ENCODE peak calls at places on chromosomes 12 and 14, in four cellular contexts. One of them, this sample, is unnamed.

GRCh38 chr14:92414685-92415084 is 91.7 kb downstream of the SLC24A4 start:
- DNase-seq in upper lobe of right lung: no peak
- DNase-seq in progenitor cell of endocrine pancreas: no peak
- DNase-seq in AG20443: no peak
- DNase-seq in this sample: no peak

GRCh38 chr12:56087220-56087619 is 7.3 kb downstream of the ERBB3 start:
- DNase-seq in AG20443: peak; percentile 56
- DNase-seq in progenitor cell of endocrine pancreas: no peak
- DNase-seq in upper lobe of right lung: peak; percentile 96
- DNase-seq in this sample: no peak

GRCh38 chr12:257521-258321 is 4.9 kb downstream of the SLC6A13 start:
- DNase-seq in upper lobe of right lung: no peak
- DNase-seq in progenitor cell of endocrine pancreas: no peak
- DNase-seq in AG20443: no peak
- DNase-seq in this sample: no peak

GRCh38 chr14:53509227-53509822 is 356.2 kb upstream of the DDHD1 start:
- DNase-seq in AG20443: peak; percentile 77
- DNase-seq in upper lobe of right lung: no peak
- DNase-seq in progenitor cell of endocrine pancreas: no peak
- DNase-seq in this sample: no peak

GRCh38 chr12:481422-481821 is 21.7 kb downstream of the B4GALNT3 start:
- DNase-seq in AG20443: peak; percentile 89
- DNase-seq in upper lobe of right lung: no peak
- DNase-seq in progenitor cell of endocrine pancreas: no peak
- DNase-seq in this sample: no peak

GRCh38 chr12:92394895-92395294 is 249.2 kb upstream of the BTG1 start:
- DNase-seq in progenitor cell of endocrine pancreas: no peak
- DNase-seq in AG20443: no peak
- DNase-seq in upper lobe of right lung: no peak
- DNase-seq in this sample: no peak

GRCh38 chr12:69130064-69130463 is 109.3 kb upstream of the CPSF6 start:
- DNase-seq in AG20443: no peak
- DNase-seq in progenitor cell of endocrine pancreas: no peak
- DNase-seq in upper lobe of right lung: no peak
- DNase-seq in this sample: no peak

GRCh38 chr14:101960225-101960624 is 4.1 kb upstream of the DYNC1H1 start:
- DNase-seq in AG20443: peak; percentile 27
- DNase-seq in progenitor cell of endocrine pancreas: no peak
- DNase-seq in upper lobe of right lung: no peak
- DNase-seq in this sample: peak; percentile 74

GRCh38 chr14:37172024-37172869 is at the start of gene SLC25A21:
- DNase-seq in progenitor cell of endocrine pancreas: peak; percentile 61
- DNase-seq in upper lobe of right lung: peak; percentile 90
- DNase-seq in AG20443: peak; percentile 88
- DNase-seq in this sample: peak; percentile 73

GRCh38 chr12:50066402-50066801 is 9.0 kb downstream of the ASIC1 start:
- DNase-seq in progenitor cell of endocrine pancreas: no peak
- DNase-seq in upper lobe of right lung: no peak
- DNase-seq in AG20443: peak; percentile 84
- DNase-seq in this sample: no peak

This sample was measured in SK-MEL-5.